ENCODE peak calls at places on chromosomes 1 and 21, in seven cellular contexts. One of them, this sample, is unnamed.

GRCh38 chr1:210980082-210980481 is 153.9 kb downstream of the KCNH1 start:
- DNase-seq in kidney tubule cell: no peak
- DNase-seq in stimulated activated CD4-positive, alpha-beta T cell treated with anti-CD3 and anti-CD28 coated beads, Interleukin-15, amount 100 ng/mL, for 24 hours: no peak
- DNase-seq in T-helper 2 cell: no peak
- DNase-seq in activated CD4-positive, alpha-beta T cell treated with anti-CD3 and anti-CD28 coated beads, Interleukin-2, amount 50 U/mL, for 48 hours: no peak
- DNase-seq in CD4-positive, alpha-beta T cell: no peak
- DNase-seq in ELF-1: no peak
- DNase-seq in this sample: no peak

GRCh38 chr1:165857046-165857801 is 29.8 kb downstream of the UCK2 start:
- DNase-seq in kidney tubule cell: peak
- DNase-seq in stimulated activated CD4-positive, alpha-beta T cell treated with anti-CD3 and anti-CD28 coated beads, Interleukin-15, amount 100 ng/mL, for 24 hours: no peak
- DNase-seq in T-helper 2 cell: no peak
- DNase-seq in activated CD4-positive, alpha-beta T cell treated with anti-CD3 and anti-CD28 coated beads, Interleukin-2, amount 50 U/mL, for 48 hours: no peak
- DNase-seq in CD4-positive, alpha-beta T cell: no peak
- DNase-seq in ELF-1: no peak
- DNase-seq in this sample: no peak

GRCh38 chr1:212288614-212289013 is 3.4 kb downstream of the PPP2R5A start:
- DNase-seq in kidney tubule cell: peak
- DNase-seq in stimulated activated CD4-positive, alpha-beta T cell treated with anti-CD3 and anti-CD28 coated beads, Interleukin-15, amount 100 ng/mL, for 24 hours: no peak
- DNase-seq in T-helper 2 cell: no peak
- DNase-seq in activated CD4-positive, alpha-beta T cell treated with anti-CD3 and anti-CD28 coated beads, Interleukin-2, amount 50 U/mL, for 48 hours: no peak
- DNase-seq in CD4-positive, alpha-beta T cell: no peak
- DNase-seq in ELF-1: no peak
- DNase-seq in this sample: no peak

GRCh38 chr1:225426395-225427248 is 1.2 kb downstream of the LBR start:
- DNase-seq in kidney tubule cell: peak
- DNase-seq in stimulated activated CD4-positive, alpha-beta T cell treated with anti-CD3 and anti-CD28 coated beads, Interleukin-15, amount 100 ng/mL, for 24 hours: peak
- DNase-seq in T-helper 2 cell: no peak
- DNase-seq in activated CD4-positive, alpha-beta T cell treated with anti-CD3 and anti-CD28 coated beads, Interleukin-2, amount 50 U/mL, for 48 hours: peak
- DNase-seq in CD4-positive, alpha-beta T cell: peak
- DNase-seq in ELF-1: no peak
- DNase-seq in this sample: peak

GRCh38 chr1:52943876-52944275 is 16.8 kb downstream of the SCP2 start:
- DNase-seq in kidney tubule cell: no peak
- DNase-seq in stimulated activated CD4-positive, alpha-beta T cell treated with anti-CD3 and anti-CD28 coated beads, Interleukin-15, amount 100 ng/mL, for 24 hours: no peak
- DNase-seq in T-helper 2 cell: no peak
- DNase-seq in activated CD4-positive, alpha-beta T cell treated with anti-CD3 and anti-CD28 coated beads, Interleukin-2, amount 50 U/mL, for 48 hours: no peak
- DNase-seq in CD4-positive, alpha-beta T cell: no peak
- DNase-seq in ELF-1: no peak
- DNase-seq in this sample: no peak

GRCh38 chr1:52905376-52905698 is 16.2 kb downstream of the ECHDC2 start:
- DNase-seq in kidney tubule cell: no peak
- DNase-seq in stimulated activated CD4-positive, alpha-beta T cell treated with anti-CD3 and anti-CD28 coated beads, Interleukin-15, amount 100 ng/mL, for 24 hours: no peak
- DNase-seq in T-helper 2 cell: no peak
- DNase-seq in activated CD4-positive, alpha-beta T cell treated with anti-CD3 and anti-CD28 coated beads, Interleukin-2, amount 50 U/mL, for 48 hours: no peak
- DNase-seq in CD4-positive, alpha-beta T cell: no peak
- DNase-seq in ELF-1: no peak
- DNase-seq in this sample: no peak

GRCh38 chr21:45386728-45387371 is 18.1 kb upstream of the COL18A1 start:
- DNase-seq in kidney tubule cell: peak
- DNase-seq in stimulated activated CD4-positive, alpha-beta T cell treated with anti-CD3 and anti-CD28 coated beads, Interleukin-15, amount 100 ng/mL, for 24 hours: no peak
- DNase-seq in T-helper 2 cell: no peak
- DNase-seq in activated CD4-positive, alpha-beta T cell treated with anti-CD3 and anti-CD28 coated beads, Interleukin-2, amount 50 U/mL, for 48 hours: no peak
- DNase-seq in CD4-positive, alpha-beta T cell: no peak
- DNase-seq in ELF-1: peak
- DNase-seq in this sample: peak

GRCh38 chr1:10659646-10660540 is 136.6 kb downstream of the CASZ1 start:
- DNase-seq in kidney tubule cell: no peak
- DNase-seq in stimulated activated CD4-positive, alpha-beta T cell treated with anti-CD3 and anti-CD28 coated beads, Interleukin-15, amount 100 ng/mL, for 24 hours: no peak
- DNase-seq in T-helper 2 cell: no peak
- DNase-seq in activated CD4-positive, alpha-beta T cell treated with anti-CD3 and anti-CD28 coated beads, Interleukin-2, amount 50 U/mL, for 48 hours: no peak
- DNase-seq in CD4-positive, alpha-beta T cell: no peak
- DNase-seq in ELF-1: no peak
- DNase-seq in this sample: no peak

GRCh38 chr1:232169436-232169835 is 460.5 kb downstream of the SIPA1L2 start:
- DNase-seq in kidney tubule cell: no peak
- DNase-seq in stimulated activated CD4-positive, alpha-beta T cell treated with anti-CD3 and anti-CD28 coated beads, Interleukin-15, amount 100 ng/mL, for 24 hours: no peak
- DNase-seq in T-helper 2 cell: no peak
- DNase-seq in activated CD4-positive, alpha-beta T cell treated with anti-CD3 and anti-CD28 coated beads, Interleukin-2, amount 50 U/mL, for 48 hours: no peak
- DNase-seq in CD4-positive, alpha-beta T cell: no peak
- DNase-seq in ELF-1: no peak
- DNase-seq in this sample: no peak

GRCh38 chr1:226076378-226076777 is 13.9 kb downstream of the H3-3A start:
- DNase-seq in kidney tubule cell: no peak
- DNase-seq in stimulated activated CD4-positive, alpha-beta T cell treated with anti-CD3 and anti-CD28 coated beads, Interleukin-15, amount 100 ng/mL, for 24 hours: no peak
- DNase-seq in T-helper 2 cell: no peak
- DNase-seq in activated CD4-positive, alpha-beta T cell treated with anti-CD3 and anti-CD28 coated beads, Interleukin-2, amount 50 U/mL, for 48 hours: no peak
- DNase-seq in CD4-positive, alpha-beta T cell: no peak
- DNase-seq in ELF-1: no peak
- DNase-seq in this sample: no peak

GRCh38 chr1:213704941-213705340 is 282.8 kb upstream of the PROX1 start:
- DNase-seq in kidney tubule cell: no peak
- DNase-seq in stimulated activated CD4-positive, alpha-beta T cell treated with anti-CD3 and anti-CD28 coated beads, Interleukin-15, amount 100 ng/mL, for 24 hours: no peak
- DNase-seq in T-helper 2 cell: no peak
- DNase-seq in activated CD4-positive, alpha-beta T cell treated with anti-CD3 and anti-CD28 coated beads, Interleukin-2, amount 50 U/mL, for 48 hours: no peak
- DNase-seq in CD4-positive, alpha-beta T cell: no peak
- DNase-seq in ELF-1: peak
- DNase-seq in this sample: no peak

GRCh38 chr1:53957231-53957818 is 11.2 kb downstream of the LRRC42 start:
- DNase-seq in kidney tubule cell: peak
- DNase-seq in stimulated activated CD4-positive, alpha-beta T cell treated with anti-CD3 and anti-CD28 coated beads, Interleukin-15, amount 100 ng/mL, for 24 hours: no peak
- DNase-seq in T-helper 2 cell: no peak
- DNase-seq in activated CD4-positive, alpha-beta T cell treated with anti-CD3 and anti-CD28 coated beads, Interleukin-2, amount 50 U/mL, for 48 hours: no peak
- DNase-seq in CD4-positive, alpha-beta T cell: no peak
- DNase-seq in ELF-1: peak
- DNase-seq in this sample: no peak

GRCh38 chr21:46077674-46078101 is 20.2 kb upstream of the COL6A2 start:
- DNase-seq in kidney tubule cell: no peak
- DNase-seq in stimulated activated CD4-positive, alpha-beta T cell treated with anti-CD3 and anti-CD28 coated beads, Interleukin-15, amount 100 ng/mL, for 24 hours: no peak
- DNase-seq in T-helper 2 cell: no peak
- DNase-seq in activated CD4-positive, alpha-beta T cell treated with anti-CD3 and anti-CD28 coated beads, Interleukin-2, amount 50 U/mL, for 48 hours: no peak
- DNase-seq in CD4-positive, alpha-beta T cell: no peak
- DNase-seq in ELF-1: no peak
- DNase-seq in this sample: no peak

GRCh38 chr1:8970870-8971337 is 25.2 kb downstream of the CA6 start:
- DNase-seq in kidney tubule cell: no peak
- DNase-seq in stimulated activated CD4-positive, alpha-beta T cell treated with anti-CD3 and anti-CD28 coated beads, Interleukin-15, amount 100 ng/mL, for 24 hours: peak
- DNase-seq in T-helper 2 cell: no peak
- DNase-seq in activated CD4-positive, alpha-beta T cell treated with anti-CD3 and anti-CD28 coated beads, Interleukin-2, amount 50 U/mL, for 48 hours: no peak
- DNase-seq in CD4-positive, alpha-beta T cell: peak
- DNase-seq in ELF-1: no peak
- DNase-seq in this sample: no peak

GRCh38 chr1:172727956-172728603 is 69.2 kb downstream of the FASLG start:
- DNase-seq in kidney tubule cell: peak
- DNase-seq in stimulated activated CD4-positive, alpha-beta T cell treated with anti-CD3 and anti-CD28 coated beads, Interleukin-15, amount 100 ng/mL, for 24 hours: peak
- DNase-seq in T-helper 2 cell: no peak
- DNase-seq in activated CD4-positive, alpha-beta T cell treated with anti-CD3 and anti-CD28 coated beads, Interleukin-2, amount 50 U/mL, for 48 hours: peak
- DNase-seq in CD4-positive, alpha-beta T cell: peak
- DNase-seq in ELF-1: peak
- DNase-seq in this sample: no peak

GRCh38 chr1:170959385-170959784 is 24.1 kb downstream of the MROH9 start:
- DNase-seq in kidney tubule cell: peak
- DNase-seq in stimulated activated CD4-positive, alpha-beta T cell treated with anti-CD3 and anti-CD28 coated beads, Interleukin-15, amount 100 ng/mL, for 24 hours: no peak
- DNase-seq in T-helper 2 cell: no peak
- DNase-seq in activated CD4-positive, alpha-beta T cell treated with anti-CD3 and anti-CD28 coated beads, Interleukin-2, amount 50 U/mL, for 48 hours: no peak
- DNase-seq in CD4-positive, alpha-beta T cell: no peak
- DNase-seq in ELF-1: no peak
- DNase-seq in this sample: no peak

GRCh38 chr1:29628190-29628589 is 391.9 kb downstream of the PTPRU start:
- DNase-seq in kidney tubule cell: no peak
- DNase-seq in stimulated activated CD4-positive, alpha-beta T cell treated with anti-CD3 and anti-CD28 coated beads, Interleukin-15, amount 100 ng/mL, for 24 hours: no peak
- DNase-seq in T-helper 2 cell: no peak
- DNase-seq in activated CD4-positive, alpha-beta T cell treated with anti-CD3 and anti-CD28 coated beads, Interleukin-2, amount 50 U/mL, for 48 hours: no peak
- DNase-seq in CD4-positive, alpha-beta T cell: no peak
- DNase-seq in ELF-1: no peak
- DNase-seq in this sample: no peak

GRCh38 chr1:230247921-230248778 is 178.0 kb downstream of the PGBD5 start:
- DNase-seq in kidney tubule cell: no peak
- DNase-seq in stimulated activated CD4-positive, alpha-beta T cell treated with anti-CD3 and anti-CD28 coated beads, Interleukin-15, amount 100 ng/mL, for 24 hours: no peak
- DNase-seq in T-helper 2 cell: no peak
- DNase-seq in activated CD4-positive, alpha-beta T cell treated with anti-CD3 and anti-CD28 coated beads, Interleukin-2, amount 50 U/mL, for 48 hours: no peak
- DNase-seq in CD4-positive, alpha-beta T cell: no peak
- DNase-seq in ELF-1: peak
- DNase-seq in this sample: no peak

GRCh38 chr1:229440821-229441537 is 7.1 kb upstream of the ACTA1 start:
- DNase-seq in kidney tubule cell: peak
- DNase-seq in stimulated activated CD4-positive, alpha-beta T cell treated with anti-CD3 and anti-CD28 coated beads, Interleukin-15, amount 100 ng/mL, for 24 hours: no peak
- DNase-seq in T-helper 2 cell: no peak
- DNase-seq in activated CD4-positive, alpha-beta T cell treated with anti-CD3 and anti-CD28 coated beads, Interleukin-2, amount 50 U/mL, for 48 hours: no peak
- DNase-seq in CD4-positive, alpha-beta T cell: no peak
- DNase-seq in ELF-1: no peak
- DNase-seq in this sample: no peak

GRCh38 chr1:44433209-44433608 is 28.2 kb downstream of the RNF220 start:
- DNase-seq in kidney tubule cell: no peak
- DNase-seq in stimulated activated CD4-positive, alpha-beta T cell treated with anti-CD3 and anti-CD28 coated beads, Interleukin-15, amount 100 ng/mL, for 24 hours: no peak
- DNase-seq in T-helper 2 cell: no peak
- DNase-seq in activated CD4-positive, alpha-beta T cell treated with anti-CD3 and anti-CD28 coated beads, Interleukin-2, amount 50 U/mL, for 48 hours: no peak
- DNase-seq in CD4-positive, alpha-beta T cell: no peak
- DNase-seq in ELF-1: no peak
- DNase-seq in this sample: no peak

GRCh38 chr1:218748071-218748470 is 402.9 kb downstream of the TGFB2 start:
- DNase-seq in kidney tubule cell: peak
- DNase-seq in stimulated activated CD4-positive, alpha-beta T cell treated with anti-CD3 and anti-CD28 coated beads, Interleukin-15, amount 100 ng/mL, for 24 hours: no peak
- DNase-seq in T-helper 2 cell: no peak
- DNase-seq in activated CD4-positive, alpha-beta T cell treated with anti-CD3 and anti-CD28 coated beads, Interleukin-2, amount 50 U/mL, for 48 hours: no peak
- DNase-seq in CD4-positive, alpha-beta T cell: no peak
- DNase-seq in ELF-1: no peak
- DNase-seq in this sample: no peak

GRCh38 chr1:111656093-111657017 is 36.8 kb downstream of the RAP1A start:
- DNase-seq in kidney tubule cell: peak
- DNase-seq in stimulated activated CD4-positive, alpha-beta T cell treated with anti-CD3 and anti-CD28 coated beads, Interleukin-15, amount 100 ng/mL, for 24 hours: no peak
- DNase-seq in T-helper 2 cell: no peak
- DNase-seq in activated CD4-positive, alpha-beta T cell treated with anti-CD3 and anti-CD28 coated beads, Interleukin-2, amount 50 U/mL, for 48 hours: no peak
- DNase-seq in CD4-positive, alpha-beta T cell: no peak
- DNase-seq in ELF-1: no peak
- DNase-seq in this sample: no peak

GRCh38 chr1:233459470-233459945 is 132.0 kb downstream of the MAP3K21 start:
- DNase-seq in kidney tubule cell: peak
- DNase-seq in stimulated activated CD4-positive, alpha-beta T cell treated with anti-CD3 and anti-CD28 coated beads, Interleukin-15, amount 100 ng/mL, for 24 hours: no peak
- DNase-seq in T-helper 2 cell: no peak
- DNase-seq in activated CD4-positive, alpha-beta T cell treated with anti-CD3 and anti-CD28 coated beads, Interleukin-2, amount 50 U/mL, for 48 hours: no peak
- DNase-seq in CD4-positive, alpha-beta T cell: no peak
- DNase-seq in ELF-1: no peak
- DNase-seq in this sample: no peak

This sample was measured in left ventricle myocardium inferior.